ENCODE peak calls at places on chromosomes 5 and 9, in eight cellular contexts. Q is GM13977, P is A549, J is foreskin fibroblast, M is GM23338, S is fibroblast of mammary gland, N is tibial artery, R is right atrium auricular region. F is an unnamed sample.

GRCh38 chr9:100589582-100589981 is 11.7 kb downstream of the CAVIN4 start:
- DNase-seq in M (no peak), N (no peak), R (no peak), J (no peak), P (no peak), S (peak), Q (no peak), F (no peak)

GRCh38 chr9:928363-929042 is 48.0 kb upstream of the DMRT3 start:
- DNase-seq in M (peak), S (no peak), R (no peak), P (peak), Q (peak), J (no peak), N (no peak), F (no peak)

GRCh38 chr5:126492939-126493338 is 69.7 kb downstream of the GRAMD2B start:
- DNase-seq in R (no peak), Q (no peak), S (peak), M (peak), N (no peak), J (no peak), P (no peak), F (no peak)

GRCh38 chr5:176644294-176644693 is 3.0 kb upstream of the TSPAN17 start:
- DNase-seq in N (no peak), P (no peak), M (no peak), R (no peak), J (no peak), S (no peak), Q (no peak), F (no peak)

GRCh38 chr5:134110382-134110781 is 4.1 kb upstream of the TCF7 start:
- DNase-seq in R (no peak), Q (no peak), P (no peak), M (no peak), N (no peak), J (no peak), S (no peak), F (no peak)

GRCh38 chr5:168346417-168346816 is 55.0 kb downstream of the WWC1 start:
- DNase-seq in J (no peak), N (no peak), M (peak), R (no peak), P (no peak), Q (no peak), S (no peak), F (no peak)

GRCh38 chr5:77133061-77133758 is 46.1 kb upstream of the ZBED3 start:
- DNase-seq in J (peak), N (peak), S (peak), R (peak), M (no peak), Q (no peak), P (peak), F (no peak)

GRCh38 chr5:122759310-122759709 is 15.6 kb upstream of the SNX2 start:
- DNase-seq in J (no peak), M (no peak), Q (no peak), R (no peak), S (no peak), P (no peak), N (no peak), F (no peak)

GRCh38 chr5:103120607-103121200 is 603 bp downstream of the PPIP5K2 start:
- DNase-seq in R (no peak), N (peak), J (peak), P (no peak), Q (no peak), S (peak), M (peak), F (no peak)

GRCh38 chr5:36418172-36418979 is 116.7 kb upstream of the RANBP3L start:
- DNase-seq in M (no peak), N (no peak), J (no peak), P (no peak), R (no peak), Q (no peak), S (peak), F (no peak)

GRCh38 chr5:135714126-135714894 is 120.2 kb upstream of the SLC25A48 start:
- DNase-seq in S (peak), M (no peak), P (no peak), N (no peak), J (no peak), R (no peak), Q (no peak), F (no peak)

GRCh38 chr5:176734756-176735342 is 75.5 kb upstream of the UNC5A start:
- DNase-seq in M (no peak), J (no peak), P (no peak), R (no peak), S (no peak), N (peak), Q (no peak), F (peak)

GRCh38 chr5:149790276-149790675 is 60.2 kb downstream of the PPARGC1B start:
- DNase-seq in R (no peak), J (no peak), M (no peak), P (no peak), S (no peak), Q (no peak), N (no peak), F (no peak)

GRCh38 chr5:81506900-81507588 is 113.1 kb upstream of the ACOT12 start:
- DNase-seq in P (peak), Q (peak), M (peak), R (peak), N (peak), S (peak), J (peak), F (no peak)

GRCh38 chr5:57412010-57412409 is 70.6 kb downstream of the ACTBL2 start:
- DNase-seq in M (no peak), P (no peak), R (no peak), S (peak), N (no peak), J (peak), Q (no peak), F (no peak)

DNA sequence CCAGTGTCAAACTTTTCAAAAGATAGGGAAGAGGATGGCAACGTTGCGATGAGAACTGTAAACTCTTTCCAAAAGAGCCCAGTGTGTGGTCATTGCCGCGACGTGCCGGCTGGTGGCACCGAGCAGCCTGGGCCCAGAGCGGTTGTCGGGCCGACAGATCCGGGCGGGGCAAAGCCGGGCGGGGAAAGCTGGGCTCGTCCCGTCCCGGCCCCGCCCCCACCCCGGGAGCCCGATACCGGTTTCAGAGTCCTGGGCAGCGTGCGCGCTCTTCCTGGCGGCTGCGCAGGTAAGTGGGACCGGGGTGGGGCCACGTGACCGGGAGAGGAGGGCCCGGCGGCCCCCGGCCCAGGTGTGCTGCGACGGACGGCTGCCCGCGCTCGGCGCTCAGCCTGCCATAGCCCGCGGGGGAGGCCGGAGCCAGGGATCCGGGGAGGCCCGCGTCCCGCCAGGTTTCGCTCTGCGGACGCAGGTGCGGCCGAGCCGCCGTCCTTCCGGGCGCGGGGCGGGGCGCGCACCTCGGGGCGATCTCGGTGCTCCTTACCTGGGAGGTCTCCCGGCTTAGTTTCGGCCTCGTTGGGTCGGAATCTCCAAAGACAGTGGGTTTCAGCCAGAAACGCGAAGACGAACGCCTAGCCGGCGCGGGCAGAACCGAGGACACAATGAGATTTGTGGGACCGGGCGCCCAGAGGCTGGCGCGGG is at the start of gene MARVELD2:
- DNase-seq in R (no peak), M (peak), S (no peak), N (peak), Q (peak), J (peak), P (peak), F (peak)
- TF ChIP-seq CTCF in R (no peak), M (peak), S (no peak), N (peak), Q (peak), J (peak), P (peak), F (peak)

DNA sequence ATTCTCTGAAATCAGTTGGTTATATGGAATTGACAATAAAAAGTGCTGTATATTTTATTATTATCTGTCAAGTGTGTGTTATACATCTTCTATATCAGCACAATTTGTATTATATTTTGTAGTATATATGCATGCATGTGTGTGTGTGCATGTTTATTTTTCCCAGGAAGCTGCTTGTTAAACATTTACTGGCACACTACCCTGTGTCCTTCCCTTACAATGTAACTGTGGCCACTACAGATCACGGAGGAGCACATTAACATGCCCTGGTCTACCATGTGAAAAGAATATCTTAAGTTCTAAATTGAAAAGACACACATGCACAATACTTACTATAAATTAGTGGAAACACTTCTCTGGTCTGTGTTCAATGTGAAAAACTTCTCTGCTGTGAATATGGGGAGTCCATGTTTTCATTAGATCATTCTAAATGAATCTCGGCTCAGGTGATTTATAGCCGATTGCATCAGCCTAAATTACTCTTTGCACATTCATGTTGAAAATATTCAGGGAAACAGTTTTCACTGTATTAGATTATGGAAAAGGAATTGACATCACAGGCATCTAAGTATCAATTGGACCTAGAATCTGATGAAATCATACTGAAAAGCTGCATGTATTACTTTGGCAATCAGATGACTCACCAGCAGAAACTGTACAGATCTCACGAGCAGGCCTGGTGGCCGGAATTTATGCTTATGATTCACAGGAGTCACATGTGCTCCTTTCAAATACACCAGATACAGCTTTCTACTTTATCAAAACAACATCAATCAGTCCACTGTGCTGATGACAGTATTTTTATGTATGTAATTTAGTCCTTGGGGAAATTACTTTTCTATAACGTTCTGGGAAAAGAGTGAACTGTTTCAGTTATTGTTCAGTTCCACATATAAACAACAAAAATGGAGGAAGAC is 39.4 kb downstream of the LURAP1L start:
- DNase-seq in N (peak), J (peak), R (peak), S (peak), P (peak), Q (peak), M (no peak), F (no peak)
- TF ChIP-seq CTCF in N (peak), J (peak), R (no peak), S (peak), P (peak), Q (no peak), M (no peak), F (peak)

DNA sequence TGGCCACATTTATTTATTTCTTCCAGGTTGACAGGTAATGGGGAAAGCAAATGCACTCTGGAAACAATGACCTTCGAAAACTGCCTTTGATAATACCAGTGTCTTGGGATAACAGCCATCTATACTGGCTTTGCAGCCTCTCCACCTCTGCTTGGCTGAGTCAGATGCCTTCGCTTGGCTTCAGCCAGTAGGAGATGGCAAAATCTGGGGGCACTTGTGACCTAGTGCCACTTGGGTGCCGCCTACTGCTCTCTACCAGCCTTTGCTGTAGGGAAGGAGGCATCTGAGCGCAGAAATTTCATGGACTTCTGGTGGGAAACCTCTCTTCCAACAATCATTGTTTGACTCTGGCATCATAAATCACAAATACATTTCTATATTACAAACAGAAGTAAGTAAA is 21.8 kb downstream of the FYB1 start:
- DNase-seq in Q (no peak), R (no peak), J (no peak), P (peak), M (no peak), N (no peak), S (no peak), F (no peak)
- TF ChIP-seq CTCF in Q (no peak), R (no peak), J (no peak), P (no peak), M (no peak), N (no peak), S (no peak), F (no peak)

DNA sequence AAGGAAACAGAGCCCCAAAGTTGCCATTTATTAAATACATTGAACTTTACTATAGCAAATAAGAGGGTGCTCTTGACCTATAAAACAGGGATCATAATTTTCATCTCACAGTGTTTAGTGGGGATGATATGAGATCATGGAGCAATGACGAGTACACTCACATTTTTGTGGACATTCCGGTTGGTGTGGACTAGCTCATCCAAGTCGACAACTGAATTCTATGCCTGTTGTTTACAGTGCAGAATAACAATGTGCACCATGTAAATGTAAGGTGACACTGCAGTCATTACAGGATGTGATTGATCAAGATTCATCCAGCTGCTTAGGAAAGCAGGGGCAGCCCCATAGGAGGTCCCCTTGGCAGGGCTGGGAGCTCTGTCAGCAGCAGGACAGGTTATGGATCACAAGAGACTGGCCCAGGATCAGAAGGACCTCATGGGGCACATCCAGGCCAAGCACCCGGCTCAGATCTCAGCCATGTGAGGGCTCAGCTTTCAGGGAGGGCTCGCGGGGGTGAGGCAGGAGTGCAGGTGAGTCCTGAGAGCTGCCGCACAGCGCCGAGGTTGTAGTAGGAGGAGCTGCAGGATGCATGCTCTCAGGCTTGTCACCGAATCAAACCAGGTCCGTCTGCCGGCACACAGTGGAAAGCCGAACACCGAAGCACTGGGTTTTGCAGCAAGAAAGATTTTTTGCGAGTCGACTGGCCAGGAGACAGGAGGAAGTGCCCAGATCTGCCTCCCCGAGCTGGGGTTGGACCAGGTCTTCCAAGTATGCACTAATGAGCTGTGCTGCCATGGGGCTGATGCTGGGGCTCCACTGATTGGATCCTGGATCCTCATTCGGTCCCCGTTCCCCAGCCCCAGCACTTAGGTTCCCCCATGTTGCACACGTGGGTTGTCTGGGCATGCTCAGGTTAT is 28.2 kb downstream of the MRPL36 start:
- DNase-seq in M (no peak), Q (no peak), R (no peak), P (no peak), S (no peak), J (no peak), N (no peak), F (no peak)
- TF ChIP-seq CTCF in M (no peak), Q (no peak), R (no peak), P (no peak), S (no peak), J (no peak), N (no peak), F (no peak)

GRCh38 chr9:130258999-130259398 is 6.6 kb upstream of the HMCN2 start:
- DNase-seq in P (no peak), J (no peak), Q (no peak), M (peak), N (no peak), S (no peak), R (no peak), F (no peak)
- TF ChIP-seq CTCF in P (no peak), J (no peak), Q (no peak), M (no peak), N (no peak), S (no peak), R (no peak), F (no peak)

GRCh38 chr9:134629586-134630392 is 11.8 kb upstream of the COL5A1 start:
- DNase-seq in N (peak), S (no peak), P (no peak), J (no peak), Q (no peak), M (no peak), R (no peak), F (peak)

GRCh38 chr9:134632329-134632728 is 9.3 kb upstream of the COL5A1 start:
- DNase-seq in N (peak), S (no peak), R (no peak), Q (no peak), P (no peak), J (no peak), M (no peak), F (peak)

GRCh38 chr9:134630393-134630790 is 11.2 kb upstream of the COL5A1 start:
- DNase-seq in Q (no peak), M (no peak), N (no peak), P (no peak), S (no peak), R (no peak), J (no peak), F (peak)

GRCh38 chr9:134631881-134632280 is 9.7 kb upstream of the COL5A1 start:
- DNase-seq in Q (no peak), S (no peak), P (no peak), M (no peak), R (no peak), N (peak), J (no peak), F (peak)

GRCh38 chr9:134630861-134631260 is 10.7 kb upstream of the COL5A1 start:
- DNase-seq in N (peak), M (no peak), J (no peak), P (no peak), Q (no peak), R (no peak), S (no peak), F (peak)
- TF ChIP-seq CTCF in N (no peak), M (no peak), J (no peak), P (no peak), Q (no peak), R (no peak), S (no peak), F (no peak)

GRCh38 chr9:16870606-16871357 is at the start of gene BNC2:
- DNase-seq in P (peak), R (peak), M (peak), J (peak), S (peak), Q (peak), N (peak), F (peak)
- TF ChIP-seq CTCF in P (no peak), R (no peak), M (peak), J (peak), S (no peak), Q (no peak), N (no peak), F (peak)

GRCh38 chr5:11110128-11110527 is 349.1 kb upstream of the DAP start:
- DNase-seq in S (no peak), Q (no peak), J (no peak), M (peak), P (no peak), R (no peak), N (no peak), F (no peak)
- TF ChIP-seq CTCF in S (no peak), Q (no peak), J (no peak), M (peak), P (no peak), R (no peak), N (no peak), F (no peak)

GRCh38 chr9:96605328-96605727 is 14.3 kb downstream of the CDC14B start:
- DNase-seq in R (no peak), Q (no peak), M (peak), S (no peak), P (no peak), N (no peak), J (no peak), F (no peak)
- TF ChIP-seq CTCF in R (no peak), Q (no peak), M (no peak), S (no peak), P (no peak), N (no peak), J (no peak), F (no peak)

F was measured in type B pancreatic cell.